ENCODE peak calls at places on chromosomes 4 and X, in ten cellular contexts. One of them, this sample, is unnamed.
A peak's percentile ranks its signal among the peaks of the same experiment; 100 is the strongest.

GRCh38 chr4:169045862-169046584 is 36.0 kb upstream of the CBR4 start:
- DNase-seq in GM12891: no peak
- DNase-seq in GM13977: no peak
- DNase-seq in T follicular helper cell: no peak
- DNase-seq in brain microvascular endothelial cell: no peak
- DNase-seq in activated B cell treated with CpG ODN at 0.5 μM for 24 hours: no peak
- DNase-seq in astrocyte of the spinal cord: no peak
- DNase-seq in choroid plexus epithelial cell: peak; percentile 18
- DNase-seq in T-helper 1 cell: no peak
- DNase-seq in pulmonary artery endothelial cell: no peak
- DNase-seq in this sample: no peak

GRCh38 chr4:52877694-52878093 is 15.6 kb downstream of the RASL11B start:
- DNase-seq in T follicular helper cell: no peak
- DNase-seq in GM12891: no peak
- DNase-seq in T-helper 1 cell: no peak
- DNase-seq in choroid plexus epithelial cell: peak; percentile 36
- DNase-seq in brain microvascular endothelial cell: no peak
- DNase-seq in GM13977: no peak
- DNase-seq in astrocyte of the spinal cord: no peak
- DNase-seq in pulmonary artery endothelial cell: no peak
- DNase-seq in activated B cell treated with CpG ODN at 0.5 μM for 24 hours: no peak
- DNase-seq in this sample: no peak

GRCh38 chr4:108730579-108730978 is 32.3 kb downstream of the ETNPPL start:
- DNase-seq in astrocyte of the spinal cord: no peak
- DNase-seq in pulmonary artery endothelial cell: no peak
- DNase-seq in T follicular helper cell: no peak
- DNase-seq in choroid plexus epithelial cell: peak; percentile 28
- DNase-seq in GM12891: no peak
- DNase-seq in T-helper 1 cell: no peak
- DNase-seq in GM13977: no peak
- DNase-seq in brain microvascular endothelial cell: no peak
- DNase-seq in activated B cell treated with CpG ODN at 0.5 μM for 24 hours: no peak
- DNase-seq in this sample: no peak

GRCh38 chrX:15606064-15606590 is 5.4 kb upstream of the ACE2 start:
- DNase-seq in activated B cell treated with CpG ODN at 0.5 μM for 24 hours: no peak
- DNase-seq in choroid plexus epithelial cell: no peak
- DNase-seq in GM12891: no peak
- DNase-seq in astrocyte of the spinal cord: no peak
- DNase-seq in GM13977: no peak
- DNase-seq in T follicular helper cell: no peak
- DNase-seq in brain microvascular endothelial cell: no peak
- DNase-seq in T-helper 1 cell: no peak
- DNase-seq in pulmonary artery endothelial cell: no peak
- DNase-seq in this sample: no peak

GRCh38 chr4:152972821-152973613 is 36.9 kb downstream of the FHDC1 start:
- DNase-seq in GM12891: no peak
- DNase-seq in astrocyte of the spinal cord: peak; percentile 97
- DNase-seq in T follicular helper cell: no peak
- DNase-seq in GM13977: no peak
- DNase-seq in choroid plexus epithelial cell: peak; percentile 85
- DNase-seq in pulmonary artery endothelial cell: no peak
- DNase-seq in T-helper 1 cell: no peak
- DNase-seq in brain microvascular endothelial cell: peak; percentile 81
- DNase-seq in activated B cell treated with CpG ODN at 0.5 μM for 24 hours: no peak
- DNase-seq in this sample: no peak

GRCh38 chr4:184648220-184649025 is 824 bp downstream of the CASP3 start:
- DNase-seq in astrocyte of the spinal cord: peak; percentile 52
- DNase-seq in activated B cell treated with CpG ODN at 0.5 μM for 24 hours: peak; percentile 37
- DNase-seq in pulmonary artery endothelial cell: no peak
- DNase-seq in T-helper 1 cell: peak; percentile 41
- DNase-seq in GM12891: no peak
- DNase-seq in GM13977: peak; percentile 32
- DNase-seq in brain microvascular endothelial cell: no peak
- DNase-seq in choroid plexus epithelial cell: peak; percentile 47
- DNase-seq in T follicular helper cell: peak; percentile 32
- DNase-seq in this sample: peak; percentile 65

GRCh38 chr4:107939307-107939706 is 8.0 kb downstream of the CYP2U1 start:
- DNase-seq in astrocyte of the spinal cord: peak; percentile 13
- DNase-seq in T-helper 1 cell: no peak
- DNase-seq in GM13977: no peak
- DNase-seq in GM12891: no peak
- DNase-seq in T follicular helper cell: no peak
- DNase-seq in activated B cell treated with CpG ODN at 0.5 μM for 24 hours: no peak
- DNase-seq in brain microvascular endothelial cell: peak; percentile 13
- DNase-seq in pulmonary artery endothelial cell: no peak
- DNase-seq in choroid plexus epithelial cell: peak; percentile 22
- DNase-seq in this sample: no peak

GRCh38 chr4:173073939-173074500 is 94.6 kb upstream of the GALNT7 start:
- DNase-seq in astrocyte of the spinal cord: no peak
- DNase-seq in choroid plexus epithelial cell: no peak
- DNase-seq in GM12891: no peak
- DNase-seq in T-helper 1 cell: no peak
- DNase-seq in brain microvascular endothelial cell: no peak
- DNase-seq in pulmonary artery endothelial cell: no peak
- DNase-seq in activated B cell treated with CpG ODN at 0.5 μM for 24 hours: no peak
- DNase-seq in GM13977: no peak
- DNase-seq in T follicular helper cell: no peak
- DNase-seq in this sample: no peak

GRCh38 chr4:123976285-123976684 is 579.7 kb downstream of the SPRY1 start:
- DNase-seq in GM13977: no peak
- DNase-seq in T-helper 1 cell: no peak
- DNase-seq in choroid plexus epithelial cell: peak; percentile 46
- DNase-seq in astrocyte of the spinal cord: peak; percentile 32
- DNase-seq in T follicular helper cell: no peak
- DNase-seq in pulmonary artery endothelial cell: peak; percentile 75
- DNase-seq in brain microvascular endothelial cell: no peak
- DNase-seq in activated B cell treated with CpG ODN at 0.5 μM for 24 hours: no peak
- DNase-seq in GM12891: no peak
- DNase-seq in this sample: no peak

GRCh38 chr4:30753316-30753715 is 33.1 kb downstream of the PCDH7 start:
- DNase-seq in choroid plexus epithelial cell: peak; percentile 65
- DNase-seq in pulmonary artery endothelial cell: no peak
- DNase-seq in activated B cell treated with CpG ODN at 0.5 μM for 24 hours: no peak
- DNase-seq in T follicular helper cell: no peak
- DNase-seq in GM12891: no peak
- DNase-seq in T-helper 1 cell: no peak
- DNase-seq in GM13977: no peak
- DNase-seq in brain microvascular endothelial cell: no peak
- DNase-seq in astrocyte of the spinal cord: peak; percentile 57
- DNase-seq in this sample: no peak

This sample was measured in GM06990.